ENCODE peak calls at places on chromosome 19, in six cellular contexts. K, L, V, E, D and G are unnamed samples. For H3K4me1, the result is how much of the 10 kb centered on the place peaks cover.

GRCh38 chr19:16585808-16586476 is 13.7 kb upstream of the SLC35E1 start:
- DNase-seq in E (no peak), D (no peak), K (no peak), V (no peak), L (no peak), G (no peak)

GRCh38 chr19:10206226-10206873 is 11.6 kb upstream of the DNMT1 start:
- DNase-seq in K (peak), V (peak), D (peak), E (no peak), L (no peak), G (no peak)

GRCh38 chr19:4183967-4184717 is 1.7 kb downstream of the ANKRD24 start:
- DNase-seq in D (no peak), E (no peak), V (peak), K (no peak), L (no peak), G (no peak)

GRCh38 chr19:36030264-36031148 is 2.2 kb downstream of the CLIP3 start:
- DNase-seq in K (no peak), D (no peak), V (no peak), L (no peak), E (no peak), G (no peak)

GRCh38 chr19:56245062-56245740 is 27.3 kb upstream of the EDDM13 start:
- DNase-seq in L (no peak), V (no peak), D (no peak), E (no peak), K (no peak), G (no peak)

GRCh38 chr19:35644987-35645679 is 3.0 kb upstream of the COX6B1 start:
- DNase-seq in D (peak), E (peak), L (peak), K (peak), V (peak), G (peak)

GRCh38 chr19:10797078-10797477 is 38.9 kb downstream of the TMED1 start:
- DNase-seq in K (no peak), L (no peak), D (no peak), V (no peak), E (no peak), G (no peak)

GRCh38 chr19:5893907-5894703 is 9.5 kb downstream of the NDUFA11 start:
- DNase-seq in E (no peak), K (no peak), L (peak), D (peak), V (no peak), G (peak)

GRCh38 chr19:41626278-41626677 is 596 bp downstream of the CEACAM4 start:
- DNase-seq in D (no peak), K (no peak), V (no peak), L (no peak), E (no peak), G (no peak)

GRCh38 chr19:40143612-40144011 is 47.6 kb upstream of the MAP3K10 start:
- DNase-seq in V (no peak), L (no peak), D (no peak), K (peak), E (no peak), G (no peak)

GRCh38 chr19:22426901-22427300 is 4.8 kb upstream of the ZNF98 start:
- DNase-seq in E (no peak), V (no peak), D (no peak), L (no peak), K (no peak), G (no peak)

GRCh38 chr19:7294571-7295212 is 478 bp upstream of the INSR start:
- DNase-seq in L (peak), V (peak), E (peak), D (peak), K (peak), G (peak)

GRCh38 chr19:29092712-29093552 is 120.0 kb downstream of the UQCRFS1 start:
- DNase-seq in E (no peak), L (no peak), D (peak), K (no peak), V (no peak), G (no peak)

GRCh38 chr19:53942001-53942786 is 20.5 kb upstream of the CACNG8 start:
- DNase-seq in V (no peak), D (no peak), E (no peak), L (no peak), K (no peak), G (no peak)

GRCh38 chr19:35049456-35049855 is 7.9 kb downstream of the HPN start:
- DNase-seq in V (no peak), D (no peak), K (no peak), L (no peak), E (no peak), G (no peak)

GRCh38 chr19:28374971-28375370 is 838.0 kb downstream of the UQCRFS1 start:
- DNase-seq in E (no peak), K (no peak), D (no peak), L (no peak), V (no peak), G (no peak)

GRCh38 chr19:12885749-12886706 is 973 bp downstream of the KLF1 start:
- DNase-seq in L (no peak), D (no peak), V (no peak), K (no peak), E (no peak), G (no peak)

GRCh38 chr19:6694147-6694815 is 24.3 kb upstream of the TNFSF14 start:
- DNase-seq in K (no peak), E (no peak), L (no peak), D (no peak), V (no peak), G (no peak)

DNA sequence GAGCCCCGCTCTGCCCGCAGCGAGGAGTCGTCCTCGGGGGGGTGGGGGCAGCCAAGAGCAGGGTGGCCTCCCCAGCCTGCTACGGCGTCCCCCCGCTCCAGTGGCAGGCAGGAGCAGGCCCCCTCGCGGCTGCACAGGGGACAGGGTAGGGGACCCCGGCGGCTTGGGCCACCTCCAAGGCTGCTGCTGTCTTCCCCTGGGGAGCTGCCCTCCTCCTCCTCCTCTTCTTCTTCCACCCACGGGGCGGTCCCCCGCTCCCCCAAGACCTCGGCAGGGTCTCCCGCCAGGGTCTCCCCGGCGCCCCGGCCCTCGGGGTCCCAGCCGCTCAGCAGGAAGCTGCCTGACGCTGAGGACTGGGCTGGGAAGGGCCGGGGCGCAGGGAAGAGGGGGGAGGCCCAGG is 12.7 kb downstream of the LMTK3 start:
- DNase-seq in K (no peak), L (peak), D (no peak), V (no peak), E (no peak), G (no peak)
- H3K4me3 ChIP-seq in K (no peak), L (no peak), D (no peak), V (peak), E (no peak), G (no peak)

GRCh38 chr19:52901842-52902241 is 4.4 kb upstream of the ZNF320 start:
- DNase-seq in L (no peak), E (no peak), K (no peak), D (no peak), V (no peak), G (no peak)

GRCh38 chr19:52896431-52897148 is 845 bp downstream of the ZNF320 start:
- DNase-seq in E (peak), L (peak), D (peak), V (peak), K (peak), G (peak)

GRCh38 chr19:52898101-52898500 is 666 bp upstream of the ZNF320 start:
- DNase-seq in D (no peak), E (peak), L (peak), V (no peak), K (no peak), G (no peak)

GRCh38 chr19:52897149-52897935 is at the start of gene ZNF320:
- DNase-seq in D (peak), E (peak), V (peak), K (peak), L (peak), G (peak)
- H3K27ac ChIP-seq in D (peak), E (peak), V (peak), K (peak), L (peak), G (peak)

DNA sequence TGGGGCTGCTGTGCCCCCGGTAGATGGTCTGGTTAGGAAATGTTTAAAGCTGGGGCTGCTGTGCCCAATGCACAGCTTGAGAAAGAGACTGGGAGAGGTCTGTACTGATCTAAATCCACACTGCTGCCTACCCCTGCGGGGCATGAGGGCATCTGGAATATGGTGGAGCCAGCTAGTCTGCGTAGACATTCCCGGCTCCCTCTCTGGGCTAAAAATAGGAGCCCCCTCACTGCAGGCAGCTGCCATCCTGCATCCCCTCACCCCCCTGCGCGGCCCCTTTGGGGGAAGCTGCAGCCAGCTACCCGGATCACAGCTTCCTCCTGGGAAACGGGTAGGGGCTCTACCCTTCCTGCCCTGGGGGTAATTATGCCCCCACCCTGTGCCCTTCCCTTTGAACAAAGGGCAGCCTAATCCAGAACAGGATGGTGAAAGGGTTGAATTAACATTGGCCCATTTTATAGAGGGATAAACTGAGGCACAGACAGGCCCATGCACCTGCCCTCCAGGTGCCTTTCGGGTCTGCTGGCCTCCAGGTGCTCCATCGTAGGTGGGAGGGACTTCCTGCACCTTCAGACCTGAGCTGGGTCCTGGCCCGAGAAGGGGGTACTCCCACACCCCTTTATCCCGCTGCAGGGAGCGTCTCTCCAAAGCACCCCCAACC is 2.2 kb upstream of the ARID3A start:
- DNase-seq in K (no peak), E (no peak), V (no peak), D (no peak), L (no peak), G (no peak)
- H3K4me1 ChIP-seq in K (under half), E (under half), V (under half), D (under half), L (under half), G (under half)

GRCh38 chr19:45630463-45630862 is 8.7 kb downstream of the EML2 start:
- DNase-seq in V (no peak), L (no peak), D (no peak), K (peak), E (no peak), G (no peak)

GRCh38 chr19:45629704-45630103 is 9.5 kb downstream of the EML2 start:
- DNase-seq in E (no peak), K (no peak), L (no peak), D (no peak), V (no peak), G (no peak)

GRCh38 chr19:45636902-45637301 is 2.3 kb downstream of the EML2 start:
- DNase-seq in L (no peak), V (no peak), D (peak), K (no peak), E (no peak), G (no peak)

GRCh38 chr19:45636275-45636674 is 2.9 kb downstream of the EML2 start:
- DNase-seq in K (no peak), V (no peak), D (no peak), L (peak), E (no peak), G (no peak)

DNA sequence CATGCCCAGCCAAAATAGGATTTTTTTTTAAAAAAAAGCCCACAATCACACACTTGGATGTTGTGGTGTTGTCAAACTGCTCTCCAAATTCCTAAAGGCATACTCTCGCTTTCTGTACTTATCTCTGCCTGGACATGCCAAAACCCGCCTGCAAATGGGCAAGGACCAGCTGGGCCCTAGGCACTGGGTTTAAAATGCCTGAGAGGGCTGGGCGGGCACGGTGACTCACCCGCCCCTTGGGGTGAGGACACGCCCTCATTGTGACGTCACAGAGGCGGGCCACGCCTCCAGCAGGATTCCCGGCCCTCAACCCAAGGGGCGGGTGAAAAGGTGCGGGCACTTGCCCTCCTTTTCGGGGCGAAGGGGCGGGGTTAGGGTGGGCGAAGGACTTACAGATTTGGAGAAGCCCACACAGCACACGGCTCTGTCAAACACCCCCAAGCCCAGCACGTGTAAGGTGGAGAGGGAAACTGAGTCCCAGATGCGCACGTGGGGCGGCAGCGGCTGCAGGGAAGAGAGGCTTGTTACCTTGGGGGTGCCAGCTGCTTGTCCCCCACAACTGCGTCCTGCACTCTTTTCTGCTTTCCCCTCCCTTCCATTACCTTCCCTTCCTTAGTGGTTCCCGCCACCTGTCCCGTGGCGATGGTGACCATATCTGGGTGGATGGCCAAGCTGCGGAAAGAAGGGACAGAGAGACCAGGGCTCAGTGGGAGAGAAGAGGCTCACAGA is 6.6 kb downstream of the EML2 start:
- DNase-seq in D (peak), K (peak), V (peak), L (peak), E (peak), G (peak)
- H3K4me3 ChIP-seq in D (no peak), K (no peak), V (no peak), L (no peak), E (no peak), G (no peak)

DNA sequence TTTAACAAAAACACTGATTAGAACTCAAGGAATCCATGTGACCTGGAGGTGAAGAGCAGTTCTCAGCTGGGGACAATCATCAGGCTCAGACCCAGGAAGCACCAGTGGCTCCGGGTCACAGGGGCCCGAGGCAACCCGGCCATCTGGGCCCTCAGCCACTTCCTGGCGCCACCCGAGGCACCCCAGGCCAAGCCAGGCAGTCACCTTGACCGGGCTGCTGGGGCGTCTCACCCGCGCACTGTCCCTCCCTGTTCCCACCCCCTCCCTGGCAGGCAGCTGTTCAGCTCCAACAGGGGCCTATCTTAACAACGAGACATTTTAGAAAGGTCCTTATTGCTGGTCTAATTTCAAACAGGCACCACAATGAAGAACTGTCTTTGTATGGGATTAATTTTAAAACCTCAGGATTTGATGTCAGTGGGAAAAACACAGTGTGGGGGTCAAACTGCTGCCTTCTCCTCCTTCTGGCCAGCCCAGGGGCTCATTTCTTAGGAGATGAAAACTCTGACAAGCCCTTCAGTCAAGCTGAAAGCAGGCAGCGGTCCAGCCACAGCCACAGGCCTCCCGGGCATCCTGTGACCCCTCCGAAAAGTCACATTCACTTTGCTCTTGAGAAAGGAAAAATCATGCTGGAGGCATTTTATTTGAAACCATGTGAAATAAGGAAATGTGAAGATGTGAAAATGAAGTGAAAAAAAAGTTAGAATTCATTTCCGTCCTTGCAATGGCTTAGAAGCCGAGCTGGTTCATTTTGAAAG is 83.3 kb downstream of the KCTD15 start:
- DNase-seq in E (no peak), V (no peak), L (peak), K (no peak), D (no peak), G (no peak)
- H3K27ac ChIP-seq in E (no peak), V (peak), L (no peak), K (no peak), D (peak), G (no peak)

GRCh38 chr19:18229474-18229873 is 3.2 kb upstream of the PDE4C start:
- DNase-seq in L (no peak), D (no peak), E (no peak), K (no peak), V (no peak), G (no peak)

GRCh38 chr19:18230941-18231734 is 4.9 kb upstream of the PDE4C start:
- DNase-seq in D (no peak), K (no peak), L (no peak), V (no peak), E (no peak), G (no peak)

GRCh38 chr19:18231775-18232174 is 5.5 kb upstream of the PDE4C start:
- DNase-seq in E (no peak), K (no peak), V (no peak), L (no peak), D (no peak), G (no peak)

GRCh38 chr19:18227781-18228271 is 1.6 kb upstream of the PDE4C start:
- DNase-seq in V (no peak), K (no peak), D (no peak), E (no peak), L (no peak), G (no peak)

GRCh38 chr19:18229915-18230314 is 3.7 kb upstream of the PDE4C start:
- DNase-seq in K (no peak), D (no peak), E (no peak), L (no peak), V (no peak), G (no peak)
- H3K4me1 ChIP-seq in K (under half), D (under half), E (under half), L (under half), V (under half), G (under half)

DNA sequence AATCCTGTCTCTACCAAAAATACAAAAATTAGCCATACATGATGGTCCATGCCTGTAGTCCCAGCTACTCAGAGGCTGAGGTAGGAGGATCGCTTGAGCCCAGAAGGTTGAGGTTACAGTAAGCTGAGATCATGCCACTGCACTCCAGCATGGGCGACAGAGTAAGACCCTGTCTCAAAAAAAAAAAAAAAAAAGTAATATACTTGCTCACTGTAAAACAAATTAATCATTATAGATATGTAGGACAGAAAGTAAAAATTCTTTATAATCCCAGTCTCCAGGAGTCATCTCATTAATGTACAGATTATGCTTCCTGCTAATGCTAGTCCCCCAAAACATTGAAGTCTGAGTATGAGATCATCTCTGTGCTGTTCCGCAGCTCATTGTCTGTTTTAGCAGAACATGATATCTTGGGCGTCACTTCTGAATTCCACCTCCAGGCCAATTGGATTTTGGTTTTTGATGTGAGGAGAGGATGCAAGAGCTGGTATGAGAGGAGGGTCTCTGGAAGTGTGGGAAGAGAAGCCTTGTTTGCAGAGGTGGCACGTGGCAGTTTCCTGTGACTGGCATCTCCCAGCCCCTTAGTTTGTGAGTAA is 75.4 kb upstream of the NPAS1 start:
- DNase-seq in D (no peak), L (no peak), E (no peak), K (no peak), V (no peak), G (no peak)
- H3K4me3 ChIP-seq in D (no peak), L (no peak), E (no peak), K (no peak), V (no peak), G (no peak)

GRCh38 chr19:1018393-1018792 is 2.5 kb downstream of the TMEM259 start:
- DNase-seq in V (no peak), K (no peak), E (no peak), L (no peak), D (no peak), G (no peak)

GRCh38 chr19:1017906-1018305 is 3.0 kb downstream of the TMEM259 start:
- DNase-seq in V (no peak), E (no peak), D (no peak), L (peak), K (no peak), G (no peak)

GRCh38 chr19:1016647-1017114 is 4.2 kb downstream of the TMEM259 start:
- DNase-seq in E (no peak), V (no peak), L (no peak), K (peak), D (peak), G (no peak)

GRCh38 chr19:1015782-1016646 is 4.9 kb downstream of the TMEM259 start:
- DNase-seq in D (no peak), V (no peak), E (no peak), L (peak), K (no peak), G (no peak)

GRCh38 chr19:1017115-1017905 is 3.6 kb downstream of the TMEM259 start:
- DNase-seq in E (no peak), K (no peak), D (peak), L (peak), V (no peak), G (no peak)
- H3K27ac ChIP-seq in E (no peak), K (peak), D (peak), L (no peak), V (no peak), G (peak)